ENCODE peak calls at places on chromosomes 12 and 14, in eight cellular contexts. Q, N, M, V, O, A, Z and E are unnamed samples.

GRCh38 chr14:94401083-94401482 is 12.7 kb upstream of the SERPINA1 start:
- DNase-seq in M (no peak), A (no peak), Q (no peak), V (no peak), N (no peak), Z (no peak), O (no peak), E (no peak)

GRCh38 chr14:53055003-53055402 is 98.1 kb downstream of the DDHD1 start:
- DNase-seq in M (peak), V (peak), N (peak), O (peak), Q (peak), A (no peak), Z (peak), E (peak)

GRCh38 chr12:108457006-108457733 is 57.9 kb upstream of the FICD start:
- DNase-seq in Z (peak), M (peak), N (peak), A (peak), O (peak), Q (peak), V (peak), E (peak)

GRCh38 chr12:94649349-94650142 is 811 bp downstream of the TMCC3 start:
- DNase-seq in A (peak), M (peak), O (no peak), V (no peak), N (no peak), Z (no peak), Q (peak), E (peak)

GRCh38 chr12:117732761-117733160 is 236.0 kb downstream of the KSR2 start:
- DNase-seq in O (no peak), A (no peak), M (no peak), Q (no peak), N (no peak), V (no peak), Z (no peak), E (no peak)

GRCh38 chr14:61334197-61334701 is 12.9 kb downstream of the PRKCH start:
- DNase-seq in N (no peak), Q (no peak), O (no peak), M (peak), A (no peak), Z (no peak), V (no peak), E (no peak)

GRCh38 chr14:70045715-70046535 is 142.8 kb downstream of the SLC8A3 start:
- DNase-seq in M (peak), V (no peak), O (peak), Z (peak), Q (peak), N (peak), A (peak), E (peak)

GRCh38 chr12:15837141-15837781 is 44.9 kb upstream of the STRAP start:
- DNase-seq in N (no peak), M (no peak), V (no peak), Q (no peak), Z (no peak), O (no peak), A (no peak), E (no peak)

GRCh38 chr12:19964549-19964948 is 403.8 kb upstream of the PDE3A start:
- DNase-seq in Q (no peak), A (no peak), Z (no peak), M (no peak), V (no peak), O (no peak), N (no peak), E (no peak)

GRCh38 chr14:28765907-28766504 is 581 bp upstream of the FOXG1 start:
- DNase-seq in V (no peak), Q (no peak), N (no peak), Z (no peak), O (peak), M (no peak), A (peak), E (no peak)

GRCh38 chr12:73185403-73185802 is 913.2 kb downstream of the TRHDE start:
- DNase-seq in O (no peak), A (no peak), M (no peak), N (no peak), Z (no peak), V (no peak), Q (no peak), E (no peak)

GRCh38 chr14:66045572-66046021 is 440.6 kb upstream of the CCDC196 start:
- DNase-seq in V (no peak), Z (no peak), Q (no peak), O (no peak), M (peak), N (no peak), A (no peak), E (no peak)

GRCh38 chr14:34501004-34501580 is 38.4 kb downstream of the EAPP start:
- DNase-seq in N (no peak), V (no peak), Q (no peak), A (no peak), Z (no peak), O (no peak), M (no peak), E (no peak)

GRCh38 chr12:1041478-1041877 is 50.5 kb downstream of the ERC1 start:
- DNase-seq in Z (no peak), V (no peak), M (no peak), N (no peak), Q (no peak), O (no peak), A (no peak), E (no peak)

GRCh38 chr14:68384335-68384734 is 408.5 kb downstream of the ZFP36L1 start:
- DNase-seq in Z (no peak), N (no peak), A (no peak), Q (no peak), O (no peak), M (no peak), V (no peak), E (peak)

GRCh38 chr12:121789233-121789781 is 4.2 kb downstream of the RHOF start:
- DNase-seq in N (no peak), Z (no peak), Q (no peak), M (no peak), V (no peak), O (no peak), A (no peak), E (peak)

GRCh38 chr12:22461786-22462185 is 82.6 kb downstream of the C2CD5 start:
- DNase-seq in O (no peak), N (no peak), V (no peak), A (no peak), Z (no peak), Q (no peak), M (no peak), E (no peak)

GRCh38 chr14:92848941-92849340 is 54.8 kb downstream of the GOLGA5 start:
- DNase-seq in M (peak), O (no peak), Q (no peak), N (no peak), A (no peak), V (no peak), Z (no peak), E (no peak)

GRCh38 chr14:24233538-24233866 is 773 bp downstream of the GMPR2 start:
- DNase-seq in A (no peak), Z (peak), V (no peak), Q (no peak), N (no peak), M (no peak), O (no peak), E (no peak)

GRCh38 chr12:60052483-60052882 is 456.7 kb downstream of the SLC16A7 start:
- DNase-seq in Z (no peak), A (no peak), N (no peak), M (peak), V (no peak), Q (no peak), O (no peak), E (no peak)

GRCh38 chr12:87231818-87232217 is 797.4 kb downstream of the C12orf50 start:
- DNase-seq in Q (no peak), Z (no peak), O (no peak), M (no peak), A (no peak), V (no peak), N (no peak), E (no peak)

GRCh38 chr12:128612150-128612850 is 211.5 kb downstream of the SLC15A4 start:
- DNase-seq in Q (no peak), A (no peak), N (no peak), Z (no peak), O (no peak), V (no peak), M (no peak), E (no peak)

GRCh38 chr12:3724096-3724805 is 28.7 kb downstream of the CRACR2A start:
- DNase-seq in O (no peak), M (no peak), A (no peak), Z (no peak), Q (no peak), N (no peak), V (no peak), E (no peak)

GRCh38 chr12:15899282-15899870 is 11.8 kb upstream of the DERA start:
- DNase-seq in V (no peak), M (peak), A (no peak), N (no peak), Z (peak), Q (no peak), O (peak), E (peak)

GRCh38 chr14:92704821-92705220 is 43.6 kb downstream of the LGMN start:
- DNase-seq in N (no peak), Q (no peak), A (no peak), V (no peak), Z (no peak), M (no peak), O (no peak), E (no peak)

GRCh38 chr12:27781680-27782079 is 1.6 kb upstream of the MANSC4 start:
- DNase-seq in V (no peak), Z (no peak), O (no peak), A (no peak), Q (no peak), M (no peak), N (no peak), E (no peak)

GRCh38 chr12:52050771-52051541 is at the start of gene NR4A1:
- DNase-seq in N (peak), M (peak), A (peak), Z (peak), V (peak), Q (peak), O (peak), E (peak)
- TF ChIP-seq CTCF in N (no peak), M (peak), A (no peak), Z (peak), V (peak), Q (peak), O (peak), E (peak)

GRCh38 chr14:58298880-58299664 is 717 bp downstream of the ARID4A start:
- DNase-seq in N (no peak), V (no peak), Q (peak), A (peak), O (peak), Z (no peak), M (peak), E (peak)

GRCh38 chr14:58298477-58298879 is at the start of gene ARID4A:
- DNase-seq in V (no peak), Q (no peak), M (no peak), A (peak), Z (no peak), N (no peak), O (peak), E (no peak)

GRCh38 chr14:58297412-58297761 is 968 bp upstream of the ARID4A start:
- DNase-seq in A (no peak), Z (no peak), V (no peak), N (no peak), Q (peak), M (no peak), O (no peak), E (no peak)

GRCh38 chr14:58296731-58297130 is 1.6 kb upstream of the ARID4A start:
- DNase-seq in O (peak), A (no peak), N (no peak), Q (no peak), V (no peak), Z (no peak), M (peak), E (peak)

GRCh38 chr14:58297762-58298476 is 436 bp upstream of the ARID4A start:
- DNase-seq in N (peak), Z (peak), Q (peak), V (peak), O (peak), A (peak), M (peak), E (peak)
- TF ChIP-seq POLR2A in N (peak), Z (peak), Q (peak), V (peak), O (peak), A (peak), M (peak), E (peak)

GRCh38 chr12:100200450-100201181 is at the start of gene ACTR6:
- DNase-seq in O (peak), N (peak), Z (peak), V (peak), A (peak), M (peak), Q (peak), E (peak)

GRCh38 chr12:100201604-100202423 is 1.2 kb downstream of the ACTR6 start:
- DNase-seq in N (no peak), Q (no peak), M (no peak), V (no peak), A (no peak), Z (no peak), O (no peak), E (no peak)

GRCh38 chr12:100199023-100199346 is 1.6 kb upstream of the ACTR6 start:
- DNase-seq in N (no peak), A (no peak), M (no peak), Z (no peak), Q (no peak), O (no peak), V (no peak), E (no peak)

GRCh38 chr12:100197486-100197885 is 3.1 kb upstream of the ACTR6 start:
- DNase-seq in Z (no peak), V (no peak), Q (no peak), N (no peak), O (no peak), A (no peak), M (no peak), E (no peak)

GRCh38 chr12:100199347-100200136 is 1.1 kb upstream of the ACTR6 start:
- DNase-seq in Q (peak), V (no peak), A (peak), Z (peak), N (peak), M (peak), O (peak), E (peak)
- TF ChIP-seq MAX in Q (no peak), V (no peak), A (peak), Z (peak), N (peak), M (no peak), O (no peak), E (no peak)

GRCh38 chr12:106034316-106034715 is 104.4 kb downstream of the NUAK1 start:
- DNase-seq in Q (no peak), A (no peak), N (no peak), O (no peak), M (no peak), Z (no peak), V (no peak), E (no peak)

GRCh38 chr12:106031736-106032135 is 107.0 kb downstream of the NUAK1 start:
- DNase-seq in V (no peak), O (no peak), Z (no peak), Q (no peak), M (no peak), N (no peak), A (no peak), E (no peak)

GRCh38 chr12:106033161-106033675 is 105.5 kb downstream of the NUAK1 start:
- DNase-seq in N (no peak), O (no peak), M (no peak), Z (no peak), Q (no peak), V (no peak), A (no peak), E (no peak)

GRCh38 chr12:106030210-106031175 is 108.3 kb downstream of the NUAK1 start:
- DNase-seq in O (no peak), Z (no peak), M (peak), N (no peak), A (no peak), Q (peak), V (no peak), E (peak)

GRCh38 chr12:106032141-106032925 is 106.4 kb downstream of the NUAK1 start:
- DNase-seq in V (no peak), O (no peak), Z (no peak), A (no peak), N (no peak), M (no peak), Q (no peak), E (no peak)
- TF ChIP-seq CTCF in V (no peak), O (no peak), Z (peak), A (peak), N (peak), M (no peak), Q (peak), E (no peak)

GRCh38 chr12:46555379-46555778 is 182.8 kb upstream of the SLC38A2 start:
- DNase-seq in Q (no peak), M (no peak), V (no peak), N (no peak), Z (no peak), A (no peak), O (no peak), E (no peak)
- TF ChIP-seq POLR2A in Q (no peak), M (no peak), V (no peak), N (no peak), Z (no peak), A (no peak), O (no peak), E (no peak)

DNA sequence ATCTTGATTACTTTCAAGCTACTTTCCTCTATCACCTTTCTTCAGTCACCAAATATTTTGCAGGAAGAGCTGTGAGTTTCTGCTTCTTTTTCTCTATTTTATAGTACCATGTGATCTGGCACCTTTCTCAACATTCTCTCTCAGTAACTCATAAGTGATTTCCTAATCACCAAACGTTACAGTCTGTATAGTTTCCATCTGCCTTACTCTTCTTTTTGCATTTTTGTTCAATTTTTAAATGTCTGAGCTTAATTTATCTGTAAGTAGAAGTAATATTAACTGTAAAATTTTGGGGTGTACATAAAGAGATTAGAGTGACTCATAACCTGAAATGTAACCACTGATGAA is 422.1 kb upstream of the SYT1 start:
- DNase-seq in A (no peak), O (no peak), V (no peak), N (no peak), M (no peak), Q (no peak), Z (no peak), E (no peak)
- TF ChIP-seq MAX in A (no peak), O (no peak), V (no peak), N (no peak), M (no peak), Q (no peak), Z (no peak), E (no peak)

DNA sequence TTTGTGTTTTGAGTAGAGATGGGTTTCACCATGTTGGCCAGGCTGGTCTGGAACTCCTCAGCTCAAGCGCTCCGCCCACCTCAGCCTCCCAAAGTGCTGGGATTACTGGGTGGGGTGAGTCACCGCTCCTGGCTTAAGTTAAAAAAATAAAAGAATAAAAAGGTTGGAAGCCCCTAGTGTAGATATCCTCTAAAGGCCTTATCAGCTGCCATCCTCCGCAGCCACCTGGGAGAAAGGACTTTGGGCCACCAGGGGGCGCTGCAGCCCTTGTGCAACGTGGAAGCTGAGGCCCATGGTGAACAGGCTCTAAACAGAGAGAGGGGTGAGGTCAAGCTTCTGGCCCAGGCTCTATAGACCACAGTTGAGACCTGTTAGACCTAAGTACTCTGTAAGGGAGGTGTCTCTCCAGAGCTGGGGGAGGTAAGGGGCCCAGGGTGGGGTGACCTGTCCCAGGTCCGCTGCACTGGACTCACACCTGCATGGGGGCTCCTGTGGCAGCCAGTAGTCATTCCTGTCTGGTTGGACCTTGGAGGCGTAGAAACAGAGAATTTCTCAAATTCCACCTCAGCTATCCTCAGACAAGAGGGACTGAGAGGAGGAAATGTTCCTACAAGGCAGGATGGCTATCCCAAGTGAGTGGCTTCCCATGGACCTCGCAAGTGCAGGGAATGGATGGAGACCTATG is 14.0 kb upstream of the RACGAP1 start:
- DNase-seq in O (peak), M (peak), V (no peak), Q (peak), N (peak), A (peak), Z (peak), E (peak)
- TF ChIP-seq CTCF in O (peak), M (peak), V (peak), Q (peak), N (peak), A (peak), Z (peak), E (peak)

GRCh38 chr12:112781767-112782166 is 9.8 kb upstream of the RPH3A start:
- DNase-seq in N (no peak), Q (no peak), M (no peak), O (no peak), A (no peak), Z (no peak), V (no peak), E (no peak)

GRCh38 chr12:112782921-112783320 is 8.6 kb upstream of the RPH3A start:
- DNase-seq in M (no peak), Z (no peak), O (no peak), Q (no peak), A (no peak), V (no peak), N (no peak), E (no peak)

GRCh38 chr12:112778400-112778799 is 13.1 kb upstream of the RPH3A start:
- DNase-seq in N (no peak), Q (no peak), V (no peak), Z (no peak), M (no peak), O (no peak), A (no peak), E (no peak)

GRCh38 chr12:112782250-112782649 is 9.3 kb upstream of the RPH3A start:
- DNase-seq in V (no peak), O (no peak), M (no peak), N (no peak), A (no peak), Q (no peak), Z (no peak), E (no peak)

GRCh38 chr12:112777387-112778025 is 14.0 kb upstream of the RPH3A start:
- DNase-seq in Q (no peak), A (no peak), V (no peak), N (no peak), M (no peak), O (no peak), Z (no peak), E (no peak)
- TF ChIP-seq POLR2A in Q (no peak), A (no peak), V (no peak), N (no peak), M (no peak), O (no peak), Z (no peak), E (no peak)